ENCODE peak calls at places on chromosomes 2 and 18, in five cellular contexts. W is right lobe of liver; H is A549; L is effector memory CD4-positive, alpha-beta T cell; O is tibial artery. R is an unnamed sample. For H3K9me3, the result is how much of the 10 kb centered on the place peaks cover.

GRCh38 chr2:50732796-50733195 is 299.1 kb downstream of the NRXN1 start:
- DNase-seq in W (no peak), H (no peak), L (no peak), O (no peak), R (no peak)

GRCh38 chr2:144015655-144016245 is 504.2 kb downstream of the ZEB2 start:
- DNase-seq in W (no peak), H (peak), L (no peak), O (no peak), R (no peak)

GRCh38 chr18:23752796-23753195 is 63.5 kb downstream of the LAMA3 start:
- DNase-seq in W (no peak), H (no peak), L (no peak), O (no peak), R (no peak)

GRCh38 chr2:69549421-69549820 is 94.1 kb downstream of the AAK1 start:
- DNase-seq in W (no peak), H (no peak), L (no peak), O (no peak), R (no peak)

GRCh38 chr2:180374502-180375281 is 367.6 kb upstream of the CWC22 start:
- DNase-seq in W (no peak), H (no peak), L (no peak), O (no peak), R (no peak)

GRCh38 chr18:47968721-47969120 is 38.3 kb upstream of the SMAD2 start:
- DNase-seq in W (no peak), H (peak), L (no peak), O (no peak), R (no peak)

GRCh38 chr18:74898965-74899364 is 301.3 kb downstream of the ZNF407 start:
- DNase-seq in W (no peak), H (no peak), L (no peak), O (no peak), R (no peak)

GRCh38 chr2:173359231-173359630 is 4.6 kb downstream of the CDCA7 start:
- DNase-seq in W (no peak), H (no peak), L (no peak), O (no peak), R (no peak)

GRCh38 chr2:66521459-66521858 is 86.5 kb downstream of the MEIS1 start:
- DNase-seq in W (no peak), H (no peak), L (no peak), O (no peak), R (no peak)

GRCh38 chr18:3482258-3482657 is 32.3 kb downstream of the TGIF1 start:
- DNase-seq in W (no peak), H (no peak), L (no peak), O (no peak), R (no peak)

GRCh38 chr2:219018286-219018685 is 23.0 kb downstream of the CFAP65 start:
- DNase-seq in W (no peak), H (no peak), L (no peak), O (no peak), R (no peak)

GRCh38 chr2:81481242-81481993 is 1176.9 kb upstream of the LRRTM1 start:
- DNase-seq in W (peak), H (no peak), L (no peak), O (no peak), R (no peak)

GRCh38 chr18:8696749-8697211 is 8.6 kb upstream of the MTCL1 start:
- DNase-seq in W (peak), H (peak), L (peak), O (peak), R (peak)

GRCh38 chr2:108542071-108542470 is 7.8 kb downstream of the LIMS1 start:
- DNase-seq in W (no peak), H (no peak), L (no peak), O (no peak), R (no peak)

GRCh38 chr2:26590439-26590838 is 50.7 kb downstream of the CIB4 start:
- DNase-seq in W (no peak), H (no peak), L (no peak), O (no peak), R (no peak)

GRCh38 chr18:49174478-49174877 is 223.7 kb upstream of the SMAD7 start:
- DNase-seq in W (no peak), H (no peak), L (no peak), O (no peak), R (no peak)
- H3K27ac ChIP-seq in W (no peak), H (no peak), L (no peak), O (no peak), R (peak)

GRCh38 chr2:38708900-38709321 is 42.2 kb downstream of the SRSF7 start:
- DNase-seq in W (no peak), H (no peak), L (no peak), O (no peak), R (no peak)

GRCh38 chr2:38700881-38701458 is 35.1 kb downstream of the GALM start:
- DNase-seq in W (no peak), H (no peak), L (no peak), O (no peak), R (no peak)

GRCh38 chr2:38706846-38707345 is 41.0 kb downstream of the GALM start:
- DNase-seq in W (no peak), H (no peak), L (no peak), O (no peak), R (no peak)

GRCh38 chr2:38702413-38702812 is 36.5 kb downstream of the GALM start:
- DNase-seq in W (no peak), H (no peak), L (no peak), O (no peak), R (no peak)

DNA sequence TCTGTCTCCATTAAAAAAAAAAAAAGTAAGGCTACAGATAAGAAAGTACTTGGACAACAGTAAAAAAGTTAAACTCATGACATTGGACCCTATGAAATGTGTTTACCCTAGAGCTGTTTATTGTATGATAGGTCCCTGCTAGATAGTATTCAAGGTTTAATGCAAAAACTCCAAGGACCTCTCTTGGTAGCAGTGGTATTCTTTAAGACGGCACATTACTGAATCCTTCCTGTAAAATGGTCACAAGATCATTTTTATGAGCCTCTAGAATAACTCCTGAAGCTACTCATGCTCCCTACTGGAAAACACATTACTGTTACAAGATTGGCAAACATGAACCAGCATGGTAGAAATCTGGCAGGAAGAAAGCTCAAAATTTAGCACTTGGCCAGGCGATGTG is 38.8 kb downstream of the GALM start:
- DNase-seq in W (no peak), H (no peak), L (no peak), O (no peak), R (no peak)
- H3K9me3 ChIP-seq in W (under half), H (under half), L (under half), O (under half), R (under half)

DNA sequence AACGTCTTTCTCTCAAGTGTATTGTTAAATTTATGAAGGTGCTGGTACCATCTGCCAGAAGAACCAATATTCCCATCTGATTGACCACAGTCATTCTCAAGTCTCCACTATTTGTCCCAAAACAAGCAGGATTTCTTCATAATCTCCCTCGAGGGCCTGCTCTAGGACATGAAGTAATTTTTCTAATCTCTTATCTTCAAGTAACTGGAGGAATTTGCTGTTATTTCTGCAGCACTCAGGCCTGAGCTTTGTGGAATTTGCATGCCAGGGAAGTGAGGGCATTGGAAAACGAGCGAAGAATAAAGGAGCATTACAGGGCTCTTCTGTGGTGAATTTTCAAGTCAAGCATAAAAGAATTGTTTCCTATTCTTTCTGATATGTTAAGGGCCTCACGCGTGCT is 161.3 kb upstream of the EPAS1 start:
- DNase-seq in W (no peak), H (no peak), L (no peak), O (peak), R (no peak)
- H3K27ac ChIP-seq in W (no peak), H (peak), L (no peak), O (peak), R (no peak)

DNA sequence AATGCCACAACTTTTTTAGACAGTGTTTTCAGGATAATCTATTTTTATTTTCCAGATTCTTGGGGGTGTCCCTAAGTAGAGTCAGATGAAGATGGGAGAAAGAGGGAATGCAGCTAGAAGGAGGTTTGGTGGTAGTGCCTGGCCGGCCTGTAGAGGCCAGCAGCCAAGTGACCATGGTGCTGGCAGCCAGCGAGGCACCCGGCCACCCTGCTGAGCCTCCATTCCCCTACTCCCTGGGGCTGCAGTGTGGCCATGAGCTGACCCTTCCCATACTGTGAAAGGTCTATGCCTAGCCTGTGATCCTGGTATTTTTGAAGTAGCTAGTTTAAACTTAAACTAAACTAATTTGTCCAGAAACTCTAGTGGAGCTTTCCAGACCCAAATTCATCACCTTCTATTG is 268.6 kb downstream of the CYRIA start:
- DNase-seq in W (no peak), H (no peak), L (no peak), O (no peak), R (no peak)
- H3K9me3 ChIP-seq in W (under half), H (under half), L (under half), O (under half), R (under half)

GRCh38 chr2:234861841-234862735 is 89.7 kb upstream of the SH3BP4 start:
- DNase-seq in W (no peak), H (no peak), L (no peak), O (peak), R (no peak)

GRCh38 chr2:234858790-234859329 is 93.0 kb upstream of the SH3BP4 start:
- DNase-seq in W (no peak), H (no peak), L (no peak), O (no peak), R (no peak)

GRCh38 chr2:234853739-234854138 is 98.1 kb upstream of the SH3BP4 start:
- DNase-seq in W (no peak), H (no peak), L (no peak), O (no peak), R (no peak)

GRCh38 chr2:234863043-234863934 is 88.5 kb upstream of the SH3BP4 start:
- DNase-seq in W (peak), H (peak), L (no peak), O (no peak), R (no peak)

DNA sequence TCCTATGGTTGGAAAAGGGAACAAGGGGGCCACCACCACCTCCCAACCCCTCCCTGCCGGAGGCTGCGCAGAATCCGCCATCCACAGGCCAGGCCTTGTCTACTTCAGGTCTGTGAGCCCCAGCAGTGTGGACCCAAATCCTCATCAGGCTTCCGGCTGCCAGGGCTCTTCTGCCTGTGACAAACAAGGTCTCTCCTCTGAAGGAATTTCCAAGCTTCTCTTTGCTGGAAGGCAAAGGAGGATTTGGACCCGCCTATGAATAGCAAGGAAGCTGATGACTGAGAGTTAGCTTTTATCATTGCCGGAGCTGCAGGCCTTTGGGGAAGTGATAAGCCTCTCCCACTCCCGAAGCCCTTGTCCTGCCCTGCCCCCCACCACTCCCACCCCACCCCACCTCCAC is 93.7 kb upstream of the SH3BP4 start:
- DNase-seq in W (no peak), H (no peak), L (no peak), O (no peak), R (no peak)
- H3K27ac ChIP-seq in W (no peak), H (peak), L (no peak), O (no peak), R (no peak)

GRCh38 chr2:240526521-240526920 is 31.3 kb downstream of the ANKMY1 start:
- DNase-seq in W (no peak), H (no peak), L (no peak), O (no peak), R (no peak)
- H3K9me3 ChIP-seq in W (under half), H (half or more), L (under half), O (under half), R (under half)

DNA sequence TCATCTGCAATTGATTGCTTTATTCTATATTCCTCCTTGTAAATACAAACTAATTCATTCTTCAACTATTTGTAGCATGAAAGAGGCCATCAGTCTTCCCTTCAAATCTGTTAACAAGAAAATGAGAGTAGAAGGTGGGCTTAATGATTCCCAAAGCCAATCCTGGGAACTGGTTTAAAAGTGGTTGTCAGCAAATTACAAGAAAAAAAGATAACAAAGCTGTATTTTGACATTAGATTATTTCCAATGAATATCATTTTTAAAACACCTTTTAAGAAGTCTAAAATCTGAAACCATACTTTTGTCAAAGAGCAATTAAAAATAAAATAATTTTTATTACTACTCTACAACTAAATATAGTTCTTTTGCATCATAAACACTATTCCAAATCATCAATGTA is 139.2 kb downstream of the DYM start:
- DNase-seq in W (no peak), H (no peak), L (no peak), O (no peak), R (no peak)
- H3K27ac ChIP-seq in W (no peak), H (no peak), L (no peak), O (no peak), R (no peak)

GRCh38 chr2:78202366-78202765 is 680.2 kb upstream of the LRRTM4 start:
- DNase-seq in W (no peak), H (no peak), L (no peak), O (no peak), R (no peak)
- H3K9me3 ChIP-seq in W (under half), H (under half), L (under half), O (under half), R (under half)

GRCh38 chr2:48525269-48525943 is 4.5 kb upstream of the STON1 start:
- DNase-seq in W (no peak), H (no peak), L (no peak), O (no peak), R (no peak)

GRCh38 chr2:48515588-48515987 is 14.4 kb upstream of the STON1 start:
- DNase-seq in W (no peak), H (no peak), L (no peak), O (no peak), R (no peak)

GRCh38 chr2:48514591-48514990 is 15.4 kb upstream of the STON1 start:
- DNase-seq in W (no peak), H (no peak), L (no peak), O (no peak), R (no peak)

DNA sequence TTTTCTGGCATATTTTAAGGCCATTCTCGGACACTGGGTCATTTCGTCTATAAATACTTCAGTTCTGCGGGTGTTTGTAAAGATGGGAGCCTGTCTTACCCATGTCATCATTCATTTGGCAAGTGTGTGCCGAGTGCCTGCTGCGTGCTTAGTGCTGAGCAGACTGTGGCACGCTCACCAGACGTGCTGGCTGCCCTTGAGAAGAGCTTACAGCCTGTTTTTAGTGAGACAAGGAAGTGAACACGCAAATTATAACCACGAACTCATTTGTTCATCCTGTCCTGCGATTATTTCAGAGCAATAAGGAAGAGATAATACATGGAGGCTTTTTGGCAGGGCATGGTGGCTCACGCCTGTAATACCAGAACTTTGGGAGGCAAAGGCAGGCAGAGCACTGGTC is 10.3 kb upstream of the STON1 start:
- DNase-seq in W (no peak), H (no peak), L (no peak), O (no peak), R (no peak)
- H3K27ac ChIP-seq in W (no peak), H (no peak), L (no peak), O (no peak), R (peak)

R was measured in esophagus squamous epithelium.